ENCODE peak calls at places on chromosomes 4 and X, in nine cellular contexts. One of them, this sample, is unnamed.
A peak's percentile ranks its signal among the peaks of the same experiment; 100 is the strongest.

GRCh38 chr4:8035371-8035780 is 95.7 kb upstream of the AFAP1 start:
- DNase-seq in right lobe of liver: no peak
- DNase-seq in mucosa of descending colon: peak; percentile 6
- DNase-seq in psoas muscle: no peak
- DNase-seq in kidney epithelial cell: peak; percentile 16
- DNase-seq in pancreas: no peak
- DNase-seq in CD8-positive, alpha-beta T cell: no peak
- DNase-seq in cardiac muscle cell: no peak
- DNase-seq in transverse colon: no peak
- DNase-seq in this sample: peak; percentile 46

GRCh38 chrX:42567268-42567667 is 210.7 kb downstream of the PPP1R2C start:
- DNase-seq in psoas muscle: no peak
- DNase-seq in kidney epithelial cell: no peak
- DNase-seq in mucosa of descending colon: no peak
- DNase-seq in CD8-positive, alpha-beta T cell: no peak
- DNase-seq in right lobe of liver: no peak
- DNase-seq in pancreas: no peak
- DNase-seq in transverse colon: no peak
- DNase-seq in cardiac muscle cell: no peak
- DNase-seq in this sample: no peak

GRCh38 chr4:183200453-183200852 is 101.4 kb downstream of the WWC2 start:
- DNase-seq in right lobe of liver: no peak
- DNase-seq in kidney epithelial cell: no peak
- DNase-seq in CD8-positive, alpha-beta T cell: no peak
- DNase-seq in mucosa of descending colon: no peak
- DNase-seq in cardiac muscle cell: no peak
- DNase-seq in transverse colon: peak; percentile 14
- DNase-seq in pancreas: peak; percentile 85
- DNase-seq in psoas muscle: peak; percentile 49
- DNase-seq in this sample: peak; percentile 62

GRCh38 chr4:140363051-140363450 is 10.4 kb upstream of the SCOC start:
- DNase-seq in right lobe of liver: no peak
- DNase-seq in kidney epithelial cell: no peak
- DNase-seq in psoas muscle: no peak
- DNase-seq in transverse colon: peak; percentile 25
- DNase-seq in CD8-positive, alpha-beta T cell: no peak
- DNase-seq in cardiac muscle cell: no peak
- DNase-seq in mucosa of descending colon: no peak
- DNase-seq in pancreas: no peak
- DNase-seq in this sample: no peak

GRCh38 chrX:106894392-106894909 is 8.7 kb downstream of the RIPPLY1 start:
- DNase-seq in kidney epithelial cell: no peak
- DNase-seq in CD8-positive, alpha-beta T cell: peak; percentile 38
- DNase-seq in transverse colon: peak; percentile 45
- DNase-seq in mucosa of descending colon: no peak
- DNase-seq in pancreas: peak; percentile 56
- DNase-seq in psoas muscle: peak; percentile 32
- DNase-seq in cardiac muscle cell: peak; percentile 86
- DNase-seq in right lobe of liver: peak; percentile 59
- DNase-seq in this sample: peak; percentile 84

GRCh38 chr4:123018391-123018755 is 96.0 kb upstream of the NUDT6 start:
- DNase-seq in kidney epithelial cell: no peak
- DNase-seq in cardiac muscle cell: no peak
- DNase-seq in psoas muscle: no peak
- DNase-seq in right lobe of liver: no peak
- DNase-seq in transverse colon: no peak
- DNase-seq in CD8-positive, alpha-beta T cell: no peak
- DNase-seq in mucosa of descending colon: no peak
- DNase-seq in pancreas: no peak
- DNase-seq in this sample: peak; percentile 22

GRCh38 chrX:143306991-143307965 is 210.0 kb downstream of the SPANXN3 start:
- DNase-seq in kidney epithelial cell: no peak
- DNase-seq in pancreas: peak; percentile 65
- DNase-seq in psoas muscle: no peak
- DNase-seq in right lobe of liver: no peak
- DNase-seq in transverse colon: peak; percentile 60
- DNase-seq in mucosa of descending colon: no peak
- DNase-seq in cardiac muscle cell: no peak
- DNase-seq in CD8-positive, alpha-beta T cell: no peak
- DNase-seq in this sample: no peak

GRCh38 chr4:171993247-171993646 is 180.0 kb downstream of the GALNTL6 start:
- DNase-seq in kidney epithelial cell: no peak
- DNase-seq in mucosa of descending colon: no peak
- DNase-seq in cardiac muscle cell: no peak
- DNase-seq in transverse colon: no peak
- DNase-seq in CD8-positive, alpha-beta T cell: no peak
- DNase-seq in right lobe of liver: no peak
- DNase-seq in psoas muscle: no peak
- DNase-seq in pancreas: no peak
- DNase-seq in this sample: no peak

GRCh38 chr4:10691651-10692050 is 7.1 kb upstream of the CLNK start:
- DNase-seq in transverse colon: no peak
- DNase-seq in cardiac muscle cell: no peak
- DNase-seq in psoas muscle: no peak
- DNase-seq in mucosa of descending colon: no peak
- DNase-seq in pancreas: no peak
- DNase-seq in CD8-positive, alpha-beta T cell: no peak
- DNase-seq in right lobe of liver: no peak
- DNase-seq in kidney epithelial cell: no peak
- DNase-seq in this sample: no peak

GRCh38 chr4:109395694-109396093 is 37.9 kb upstream of the SEC24B start:
- DNase-seq in mucosa of descending colon: no peak
- DNase-seq in psoas muscle: no peak
- DNase-seq in transverse colon: no peak
- DNase-seq in CD8-positive, alpha-beta T cell: no peak
- DNase-seq in kidney epithelial cell: no peak
- DNase-seq in right lobe of liver: no peak
- DNase-seq in pancreas: no peak
- DNase-seq in cardiac muscle cell: no peak
- DNase-seq in this sample: no peak

GRCh38 chr4:126405369-126405982 is 1090.7 kb downstream of the FAT4 start:
- DNase-seq in CD8-positive, alpha-beta T cell: no peak
- DNase-seq in pancreas: no peak
- DNase-seq in transverse colon: no peak
- DNase-seq in mucosa of descending colon: no peak
- DNase-seq in right lobe of liver: no peak
- DNase-seq in kidney epithelial cell: no peak
- DNase-seq in cardiac muscle cell: peak; percentile 36
- DNase-seq in psoas muscle: no peak
- DNase-seq in this sample: peak; percentile 40

GRCh38 chr4:176270669-176271068 is 1.6 kb upstream of the ASB5 start:
- DNase-seq in pancreas: no peak
- DNase-seq in mucosa of descending colon: no peak
- DNase-seq in cardiac muscle cell: no peak
- DNase-seq in right lobe of liver: no peak
- DNase-seq in CD8-positive, alpha-beta T cell: no peak
- DNase-seq in kidney epithelial cell: peak; percentile 100
- DNase-seq in psoas muscle: peak; percentile 68
- DNase-seq in transverse colon: no peak
- DNase-seq in this sample: peak; percentile 94

GRCh38 chr4:97759785-97760184 is 383.5 kb downstream of the STPG2 start:
- DNase-seq in psoas muscle: no peak
- DNase-seq in mucosa of descending colon: no peak
- DNase-seq in pancreas: no peak
- DNase-seq in right lobe of liver: no peak
- DNase-seq in transverse colon: no peak
- DNase-seq in kidney epithelial cell: no peak
- DNase-seq in cardiac muscle cell: no peak
- DNase-seq in CD8-positive, alpha-beta T cell: no peak
- DNase-seq in this sample: no peak

GRCh38 chr4:70158576-70158975 is 4.5 kb downstream of the PRR27 start:
- DNase-seq in psoas muscle: no peak
- DNase-seq in kidney epithelial cell: no peak
- DNase-seq in mucosa of descending colon: peak; percentile 31
- DNase-seq in CD8-positive, alpha-beta T cell: no peak
- DNase-seq in right lobe of liver: no peak
- DNase-seq in transverse colon: no peak
- DNase-seq in pancreas: peak; percentile 18
- DNase-seq in cardiac muscle cell: no peak
- DNase-seq in this sample: no peak

GRCh38 chr4:185128272-185129119 is 14.6 kb upstream of the SLC25A4 start:
- DNase-seq in right lobe of liver: no peak
- DNase-seq in mucosa of descending colon: no peak
- DNase-seq in CD8-positive, alpha-beta T cell: peak; percentile 25
- DNase-seq in pancreas: no peak
- DNase-seq in transverse colon: peak; percentile 22
- DNase-seq in psoas muscle: peak; percentile 26
- DNase-seq in kidney epithelial cell: no peak
- DNase-seq in cardiac muscle cell: peak; percentile 44
- DNase-seq in this sample: peak; percentile 58

GRCh38 chr4:150886597-150886996 is 128.5 kb downstream of the LRBA start:
- DNase-seq in kidney epithelial cell: no peak
- DNase-seq in transverse colon: no peak
- DNase-seq in mucosa of descending colon: no peak
- DNase-seq in CD8-positive, alpha-beta T cell: no peak
- DNase-seq in cardiac muscle cell: no peak
- DNase-seq in right lobe of liver: no peak
- DNase-seq in psoas muscle: no peak
- DNase-seq in pancreas: no peak
- DNase-seq in this sample: peak; percentile 33

GRCh38 chrX:926070-926469 is 286.4 kb downstream of the CRLF2 start:
- DNase-seq in mucosa of descending colon: no peak
- DNase-seq in CD8-positive, alpha-beta T cell: no peak
- DNase-seq in pancreas: no peak
- DNase-seq in cardiac muscle cell: no peak
- DNase-seq in psoas muscle: no peak
- DNase-seq in kidney epithelial cell: no peak
- DNase-seq in right lobe of liver: no peak
- DNase-seq in transverse colon: no peak
- DNase-seq in this sample: no peak

GRCh38 chr4:39394706-39395105 is 12.0 kb upstream of the KLB start:
- DNase-seq in cardiac muscle cell: no peak
- DNase-seq in transverse colon: no peak
- DNase-seq in CD8-positive, alpha-beta T cell: no peak
- DNase-seq in right lobe of liver: no peak
- DNase-seq in mucosa of descending colon: no peak
- DNase-seq in kidney epithelial cell: no peak
- DNase-seq in psoas muscle: no peak
- DNase-seq in pancreas: no peak
- DNase-seq in this sample: no peak

GRCh38 chr4:89364559-89364958 is 57.0 kb upstream of the GPRIN3 start:
- DNase-seq in right lobe of liver: no peak
- DNase-seq in psoas muscle: no peak
- DNase-seq in cardiac muscle cell: no peak
- DNase-seq in CD8-positive, alpha-beta T cell: no peak
- DNase-seq in transverse colon: no peak
- DNase-seq in pancreas: no peak
- DNase-seq in kidney epithelial cell: no peak
- DNase-seq in mucosa of descending colon: no peak
- DNase-seq in this sample: no peak

GRCh38 chr4:109462297-109462696 is 28.7 kb downstream of the SEC24B start:
- DNase-seq in transverse colon: no peak
- DNase-seq in pancreas: no peak
- DNase-seq in mucosa of descending colon: no peak
- DNase-seq in psoas muscle: no peak
- DNase-seq in right lobe of liver: no peak
- DNase-seq in kidney epithelial cell: no peak
- DNase-seq in cardiac muscle cell: no peak
- DNase-seq in CD8-positive, alpha-beta T cell: no peak
- DNase-seq in this sample: no peak

GRCh38 chrX:40149286-40150175 is 51.8 kb upstream of the BCOR start:
- DNase-seq in psoas muscle: no peak
- DNase-seq in right lobe of liver: no peak
- DNase-seq in CD8-positive, alpha-beta T cell: no peak
- DNase-seq in mucosa of descending colon: no peak
- DNase-seq in transverse colon: no peak
- DNase-seq in kidney epithelial cell: no peak
- DNase-seq in cardiac muscle cell: peak; percentile 82
- DNase-seq in pancreas: no peak
- DNase-seq in this sample: no peak
- H3K4me3 ChIP-seq in psoas muscle: no peak overlapping the region
- H3K4me3 ChIP-seq in right lobe of liver: no peak overlapping the region
- H3K4me3 ChIP-seq in CD8-positive, alpha-beta T cell: no peak overlapping the region
- H3K4me3 ChIP-seq in mucosa of descending colon: no peak overlapping the region
- H3K4me3 ChIP-seq in transverse colon: no peak overlapping the region
- H3K4me3 ChIP-seq in kidney epithelial cell: no peak overlapping the region
- H3K4me3 ChIP-seq in cardiac muscle cell: no peak overlapping the region
- H3K4me3 ChIP-seq in pancreas: no peak overlapping the region
- H3K4me3 ChIP-seq in this sample: no peak overlapping the region

GRCh38 chrX:24694825-24695224 is 1.1 kb downstream of the POLA1 start:
- DNase-seq in CD8-positive, alpha-beta T cell: no peak
- DNase-seq in right lobe of liver: no peak
- DNase-seq in mucosa of descending colon: no peak
- DNase-seq in transverse colon: no peak
- DNase-seq in cardiac muscle cell: no peak
- DNase-seq in psoas muscle: no peak
- DNase-seq in pancreas: no peak
- DNase-seq in kidney epithelial cell: no peak
- DNase-seq in this sample: no peak
- H3K4me3 ChIP-seq in CD8-positive, alpha-beta T cell: peak overlapping the region; percentile 77
- H3K4me3 ChIP-seq in right lobe of liver: no peak overlapping the region
- H3K4me3 ChIP-seq in mucosa of descending colon: no peak overlapping the region
- H3K4me3 ChIP-seq in transverse colon: no peak overlapping the region
- H3K4me3 ChIP-seq in cardiac muscle cell: peak overlapping the region; percentile 89
- H3K4me3 ChIP-seq in psoas muscle: peak overlapping the region; percentile 76
- H3K4me3 ChIP-seq in pancreas: no peak overlapping the region
- H3K4me3 ChIP-seq in kidney epithelial cell: no peak overlapping the region
- H3K4me3 ChIP-seq in this sample: peak overlapping the region; percentile 77

DNA sequence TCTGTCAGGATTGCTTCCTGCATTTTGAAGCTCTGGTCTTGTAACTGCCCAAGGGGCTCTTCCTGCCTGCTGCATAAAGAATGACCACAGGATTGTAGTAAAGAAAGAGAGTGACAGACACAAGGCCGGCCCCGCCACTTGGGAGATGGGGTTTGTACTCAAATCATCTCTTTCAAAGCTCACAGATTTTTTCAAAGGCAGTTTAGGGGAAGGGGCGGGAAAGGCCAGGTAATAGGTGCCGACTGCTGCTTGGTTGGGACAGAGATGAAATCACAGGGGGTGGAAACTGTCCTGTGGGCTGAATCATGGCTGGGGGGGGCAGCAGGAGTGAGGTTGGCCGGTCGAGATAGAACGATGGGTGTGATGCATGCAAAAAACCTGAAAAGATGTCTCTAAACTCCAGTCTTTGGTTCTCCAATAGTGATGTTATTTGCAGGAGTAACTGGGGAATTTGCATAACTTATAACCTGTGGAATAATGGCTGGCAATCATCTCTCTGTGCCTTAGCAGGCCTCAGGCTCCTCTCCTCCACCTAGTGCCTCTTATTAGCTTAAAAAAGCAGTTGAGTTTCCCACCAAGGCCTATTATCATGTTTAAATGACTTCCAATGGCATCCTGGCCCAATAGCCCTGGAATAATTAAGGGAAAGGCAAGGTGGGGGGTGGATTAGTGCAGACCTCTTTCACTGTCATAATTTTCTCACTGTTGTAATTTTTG is 778.4 kb upstream of the FRG1 start:
- DNase-seq in mucosa of descending colon: no peak
- DNase-seq in CD8-positive, alpha-beta T cell: no peak
- DNase-seq in kidney epithelial cell: no peak
- DNase-seq in right lobe of liver: no peak
- DNase-seq in transverse colon: no peak
- DNase-seq in cardiac muscle cell: no peak
- DNase-seq in pancreas: no peak
- DNase-seq in psoas muscle: no peak
- DNase-seq in this sample: no peak
- H3K4me3 ChIP-seq in mucosa of descending colon: no peak overlapping the region
- H3K4me3 ChIP-seq in CD8-positive, alpha-beta T cell: no peak overlapping the region
- H3K4me3 ChIP-seq in kidney epithelial cell: no peak overlapping the region
- H3K4me3 ChIP-seq in right lobe of liver: no peak overlapping the region
- H3K4me3 ChIP-seq in transverse colon: no peak overlapping the region
- H3K4me3 ChIP-seq in cardiac muscle cell: no peak overlapping the region
- H3K4me3 ChIP-seq in pancreas: no peak overlapping the region
- H3K4me3 ChIP-seq in psoas muscle: no peak overlapping the region
- H3K4me3 ChIP-seq in this sample: no peak overlapping the region

GRCh38 chr4:30722092-30722915 is 2.1 kb downstream of the PCDH7 start:
- DNase-seq in mucosa of descending colon: peak; percentile 49
- DNase-seq in transverse colon: no peak
- DNase-seq in psoas muscle: peak; percentile 14
- DNase-seq in cardiac muscle cell: no peak
- DNase-seq in kidney epithelial cell: no peak
- DNase-seq in pancreas: no peak
- DNase-seq in CD8-positive, alpha-beta T cell: no peak
- DNase-seq in right lobe of liver: no peak
- DNase-seq in this sample: peak; percentile 32
- H3K4me3 ChIP-seq in mucosa of descending colon: no peak overlapping the region
- H3K4me3 ChIP-seq in transverse colon: peak overlapping the region; percentile 45
- H3K4me3 ChIP-seq in psoas muscle: peak overlapping the region; percentile 60
- H3K4me3 ChIP-seq in cardiac muscle cell: peak overlapping the region; percentile 92
- H3K4me3 ChIP-seq in kidney epithelial cell: peak overlapping the region; percentile 41
- H3K4me3 ChIP-seq in pancreas: peak overlapping the region; percentile 40
- H3K4me3 ChIP-seq in CD8-positive, alpha-beta T cell: no peak overlapping the region
- H3K4me3 ChIP-seq in right lobe of liver: peak overlapping the region; percentile 36
- H3K4me3 ChIP-seq in this sample: peak overlapping the region; percentile 85